ENCODE peak calls at places on chromosomes 3 and 15, in seven cellular contexts. One of them, this sample, is unnamed.
A peak's percentile ranks its signal among the peaks of the same experiment; 100 is the strongest.

GRCh38 chr15:53588773-53589172 is 170.7 kb downstream of the WDR72 start:
- DNase-seq in psoas muscle: no peak
- DNase-seq in effector memory CD4-positive, alpha-beta T cell: no peak
- DNase-seq in fibroblast of lung: peak; percentile 49
- DNase-seq in iPS DF 6.9: no peak
- DNase-seq in GM12878: no peak
- DNase-seq in stomach: no peak
- DNase-seq in this sample: no peak

GRCh38 chr3:30597131-30597768 is 9.2 kb upstream of the TGFBR2 start:
- DNase-seq in fibroblast of lung: peak; percentile 87
- DNase-seq in stomach: no peak
- DNase-seq in psoas muscle: no peak
- DNase-seq in GM12878: no peak
- DNase-seq in effector memory CD4-positive, alpha-beta T cell: no peak
- DNase-seq in iPS DF 6.9: no peak
- DNase-seq in this sample: no peak

GRCh38 chr3:44712455-44713075 is at the start of gene ZNF502:
- DNase-seq in fibroblast of lung: peak; percentile 93
- DNase-seq in iPS DF 6.9: peak; percentile 45
- DNase-seq in effector memory CD4-positive, alpha-beta T cell: peak; percentile 20
- DNase-seq in stomach: peak; percentile 85
- DNase-seq in GM12878: no peak
- DNase-seq in psoas muscle: peak; percentile 91
- DNase-seq in this sample: peak; percentile 86

GRCh38 chr3:37912052-37912733 is 50.5 kb downstream of the CTDSPL start:
- DNase-seq in fibroblast of lung: no peak
- DNase-seq in psoas muscle: no peak
- DNase-seq in stomach: no peak
- DNase-seq in iPS DF 6.9: no peak
- DNase-seq in GM12878: no peak
- DNase-seq in effector memory CD4-positive, alpha-beta T cell: no peak
- DNase-seq in this sample: no peak

GRCh38 chr3:129620828-129621605 is 14.5 kb upstream of the PLXND1 start:
- DNase-seq in effector memory CD4-positive, alpha-beta T cell: no peak
- DNase-seq in psoas muscle: no peak
- DNase-seq in stomach: no peak
- DNase-seq in fibroblast of lung: no peak
- DNase-seq in iPS DF 6.9: no peak
- DNase-seq in GM12878: no peak
- DNase-seq in this sample: no peak

GRCh38 chr3:66452247-66453040 is 48.4 kb downstream of the LRIG1 start:
- DNase-seq in stomach: no peak
- DNase-seq in GM12878: no peak
- DNase-seq in effector memory CD4-positive, alpha-beta T cell: no peak
- DNase-seq in fibroblast of lung: peak; percentile 41
- DNase-seq in iPS DF 6.9: no peak
- DNase-seq in psoas muscle: peak; percentile 38
- DNase-seq in this sample: peak; percentile 65

GRCh38 chr3:107368999-107369398 is 8.2 kb upstream of the CCDC54 start:
- DNase-seq in iPS DF 6.9: no peak
- DNase-seq in psoas muscle: no peak
- DNase-seq in stomach: no peak
- DNase-seq in fibroblast of lung: no peak
- DNase-seq in effector memory CD4-positive, alpha-beta T cell: no peak
- DNase-seq in GM12878: no peak
- DNase-seq in this sample: no peak

GRCh38 chr3:134527037-134527436 is 41.2 kb downstream of the CEP63 start:
- DNase-seq in GM12878: no peak
- DNase-seq in psoas muscle: no peak
- DNase-seq in fibroblast of lung: no peak
- DNase-seq in effector memory CD4-positive, alpha-beta T cell: no peak
- DNase-seq in stomach: no peak
- DNase-seq in iPS DF 6.9: peak; percentile 48
- DNase-seq in this sample: no peak

GRCh38 chr3:99753268-99753975 is 64.2 kb upstream of the CMSS1 start:
- DNase-seq in GM12878: peak; percentile 40
- DNase-seq in stomach: no peak
- DNase-seq in psoas muscle: no peak
- DNase-seq in effector memory CD4-positive, alpha-beta T cell: no peak
- DNase-seq in iPS DF 6.9: peak; percentile 31
- DNase-seq in fibroblast of lung: peak; percentile 91
- DNase-seq in this sample: no peak

GRCh38 chr3:60779637-60780036 is 471.6 kb downstream of the FHIT start:
- DNase-seq in psoas muscle: no peak
- DNase-seq in GM12878: no peak
- DNase-seq in iPS DF 6.9: no peak
- DNase-seq in fibroblast of lung: no peak
- DNase-seq in effector memory CD4-positive, alpha-beta T cell: no peak
- DNase-seq in stomach: no peak
- DNase-seq in this sample: no peak

GRCh38 chr3:183428140-183429023 is at the start of gene MCF2L2:
- DNase-seq in stomach: peak; percentile 54
- DNase-seq in effector memory CD4-positive, alpha-beta T cell: peak; percentile 59
- DNase-seq in fibroblast of lung: peak; percentile 41
- DNase-seq in iPS DF 6.9: no peak
- DNase-seq in GM12878: no peak
- DNase-seq in psoas muscle: peak; percentile 75
- DNase-seq in this sample: peak; percentile 27

GRCh38 chr15:28885630-28886430 is at the start of gene APBA2:
- DNase-seq in GM12878: no peak
- DNase-seq in fibroblast of lung: peak; percentile 48
- DNase-seq in effector memory CD4-positive, alpha-beta T cell: no peak
- DNase-seq in psoas muscle: no peak
- DNase-seq in stomach: no peak
- DNase-seq in iPS DF 6.9: no peak
- DNase-seq in this sample: no peak

GRCh38 chr3:181711325-181712135 is at the start of gene SOX2:
- DNase-seq in GM12878: no peak
- DNase-seq in iPS DF 6.9: no peak
- DNase-seq in psoas muscle: peak; percentile 56
- DNase-seq in fibroblast of lung: no peak
- DNase-seq in stomach: peak; percentile 92
- DNase-seq in effector memory CD4-positive, alpha-beta T cell: no peak
- DNase-seq in this sample: no peak

GRCh38 chr3:52221563-52222318 is 3.7 kb downstream of the TLR9 start:
- DNase-seq in GM12878: no peak
- DNase-seq in iPS DF 6.9: no peak
- DNase-seq in psoas muscle: peak; percentile 48
- DNase-seq in stomach: no peak
- DNase-seq in effector memory CD4-positive, alpha-beta T cell: peak; percentile 47
- DNase-seq in fibroblast of lung: no peak
- DNase-seq in this sample: no peak

GRCh38 chr3:186180891-186181471 is 72.1 kb upstream of the ETV5 start:
- DNase-seq in iPS DF 6.9: no peak
- DNase-seq in GM12878: no peak
- DNase-seq in effector memory CD4-positive, alpha-beta T cell: no peak
- DNase-seq in psoas muscle: no peak
- DNase-seq in fibroblast of lung: no peak
- DNase-seq in stomach: no peak
- DNase-seq in this sample: no peak

GRCh38 chr3:41274944-41275668 is 75.8 kb downstream of the CTNNB1 start:
- DNase-seq in GM12878: no peak
- DNase-seq in iPS DF 6.9: no peak
- DNase-seq in stomach: no peak
- DNase-seq in psoas muscle: no peak
- DNase-seq in effector memory CD4-positive, alpha-beta T cell: no peak
- DNase-seq in fibroblast of lung: peak; percentile 72
- DNase-seq in this sample: no peak

GRCh38 chr15:93929375-93930094 is 301.8 kb upstream of the MCTP2 start:
- DNase-seq in iPS DF 6.9: no peak
- DNase-seq in fibroblast of lung: peak; percentile 15
- DNase-seq in GM12878: no peak
- DNase-seq in stomach: no peak
- DNase-seq in effector memory CD4-positive, alpha-beta T cell: no peak
- DNase-seq in psoas muscle: peak; percentile 59
- DNase-seq in this sample: peak; percentile 70

GRCh38 chr3:24451461-24452099 is 43.1 kb downstream of the THRB start:
- DNase-seq in fibroblast of lung: peak; percentile 32
- DNase-seq in iPS DF 6.9: no peak
- DNase-seq in effector memory CD4-positive, alpha-beta T cell: no peak
- DNase-seq in GM12878: no peak
- DNase-seq in psoas muscle: no peak
- DNase-seq in stomach: no peak
- DNase-seq in this sample: no peak

GRCh38 chr3:49916686-49917085 is 12.9 kb downstream of the MON1A start:
- DNase-seq in psoas muscle: no peak
- DNase-seq in effector memory CD4-positive, alpha-beta T cell: no peak
- DNase-seq in fibroblast of lung: peak; percentile 34
- DNase-seq in stomach: no peak
- DNase-seq in iPS DF 6.9: no peak
- DNase-seq in GM12878: no peak
- DNase-seq in this sample: no peak

GRCh38 chr3:123272547-123272946 is 70.8 kb downstream of the SEC22A start:
- DNase-seq in stomach: no peak
- DNase-seq in psoas muscle: no peak
- DNase-seq in fibroblast of lung: peak; percentile 13
- DNase-seq in effector memory CD4-positive, alpha-beta T cell: no peak
- DNase-seq in GM12878: no peak
- DNase-seq in iPS DF 6.9: no peak
- DNase-seq in this sample: no peak

GRCh38 chr15:59373215-59373614 is 544 bp upstream of the MYO1E start:
- DNase-seq in GM12878: no peak
- DNase-seq in psoas muscle: no peak
- DNase-seq in stomach: no peak
- DNase-seq in iPS DF 6.9: no peak
- DNase-seq in effector memory CD4-positive, alpha-beta T cell: no peak
- DNase-seq in fibroblast of lung: no peak
- DNase-seq in this sample: no peak

DNA sequence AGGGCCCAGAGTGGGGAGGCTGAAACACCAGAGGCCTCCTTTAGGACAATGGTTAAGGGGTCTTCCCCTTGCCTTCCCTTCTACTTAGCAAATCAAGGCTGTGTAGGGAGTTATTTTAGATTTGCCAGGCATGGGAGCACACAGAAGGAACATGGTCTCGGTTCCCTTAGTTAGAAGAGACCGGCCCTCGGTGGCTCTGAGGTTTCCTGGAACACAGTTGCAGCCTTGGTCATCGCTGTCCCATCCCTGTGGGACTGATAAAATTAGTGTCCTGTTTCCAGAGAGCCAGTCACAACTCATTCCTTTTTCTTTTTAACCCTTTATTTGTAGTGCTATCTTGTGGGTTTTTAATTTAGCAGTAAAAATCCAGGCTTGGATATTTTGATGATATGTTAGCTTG is 81.4 kb downstream of the CRTC3 start:
- DNase-seq in GM12878: no peak
- DNase-seq in stomach: no peak
- DNase-seq in fibroblast of lung: no peak
- DNase-seq in psoas muscle: no peak
- DNase-seq in effector memory CD4-positive, alpha-beta T cell: no peak
- DNase-seq in iPS DF 6.9: no peak
- DNase-seq in this sample: no peak
- H3K27ac ChIP-seq in GM12878: no peak overlapping the region
- H3K27ac ChIP-seq in stomach: no peak overlapping the region
- H3K27ac ChIP-seq in fibroblast of lung: no peak overlapping the region
- H3K27ac ChIP-seq in psoas muscle: peak overlapping the region; percentile 41
- H3K27ac ChIP-seq in effector memory CD4-positive, alpha-beta T cell: no peak overlapping the region
- H3K27ac ChIP-seq in iPS DF 6.9: no peak overlapping the region
- H3K27ac ChIP-seq in this sample: peak overlapping the region; percentile 76

DNA sequence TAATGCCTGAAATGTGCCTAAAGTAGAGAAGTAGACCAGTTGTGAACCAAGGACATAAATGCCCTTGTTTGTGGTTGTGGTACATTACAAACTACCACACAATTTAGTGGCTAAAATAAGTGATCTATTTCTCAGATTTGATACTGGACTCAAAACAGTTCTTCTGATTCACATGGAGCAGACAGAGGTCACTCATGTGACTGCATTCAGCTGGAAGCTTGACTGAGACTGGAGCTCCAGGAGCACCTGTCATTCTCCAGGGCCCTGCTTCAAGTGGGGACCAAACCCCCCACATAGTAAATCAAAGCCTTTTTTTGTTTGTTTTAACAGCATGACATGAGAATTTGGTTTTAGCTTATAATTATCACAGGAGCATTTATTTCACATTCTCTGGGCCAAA is 301.2 kb downstream of the OXSM start:
- DNase-seq in stomach: no peak
- DNase-seq in psoas muscle: no peak
- DNase-seq in fibroblast of lung: no peak
- DNase-seq in GM12878: no peak
- DNase-seq in effector memory CD4-positive, alpha-beta T cell: no peak
- DNase-seq in iPS DF 6.9: no peak
- DNase-seq in this sample: no peak
- H3K9me3 ChIP-seq in stomach: peaks cover 33% of the 10 kb centered on the region
- H3K9me3 ChIP-seq in psoas muscle: no peaks in the 10 kb centered on the region
- H3K9me3 ChIP-seq in fibroblast of lung: no peaks in the 10 kb centered on the region
- H3K9me3 ChIP-seq in GM12878: no peaks in the 10 kb centered on the region
- H3K9me3 ChIP-seq in effector memory CD4-positive, alpha-beta T cell: peaks cover 6% of the 10 kb centered on the region
- H3K9me3 ChIP-seq in iPS DF 6.9: no peaks in the 10 kb centered on the region
- H3K9me3 ChIP-seq in this sample: peaks cover 7% of the 10 kb centered on the region

DNA sequence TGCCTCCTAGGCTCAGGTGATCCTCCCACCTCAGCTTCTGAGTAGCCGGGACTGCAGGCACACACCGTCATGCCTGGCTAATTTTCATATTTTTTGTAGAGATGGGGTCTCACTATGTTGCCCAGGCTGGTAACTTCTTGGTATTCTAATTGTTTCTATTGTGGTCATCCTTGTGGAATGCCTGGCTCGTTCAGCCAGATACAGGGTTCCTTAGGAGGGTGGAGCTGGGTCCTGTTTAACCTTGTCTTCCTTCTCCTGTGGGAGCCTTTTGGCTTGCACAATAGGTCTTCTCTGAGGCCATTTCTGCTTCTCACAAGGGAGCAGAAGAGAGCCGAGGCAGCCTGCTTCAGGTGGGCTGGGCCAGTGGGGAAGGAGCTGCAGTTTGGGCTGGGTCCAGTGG is 15.7 kb downstream of the PLEKHO2 start:
- DNase-seq in stomach: no peak
- DNase-seq in iPS DF 6.9: no peak
- DNase-seq in psoas muscle: no peak
- DNase-seq in fibroblast of lung: peak; percentile 76
- DNase-seq in effector memory CD4-positive, alpha-beta T cell: no peak
- DNase-seq in GM12878: no peak
- DNase-seq in this sample: no peak
- H3K36me3 ChIP-seq in stomach: peaks cover 41% of the 10 kb centered on the region
- H3K36me3 ChIP-seq in iPS DF 6.9: peaks cover 25% of the 10 kb centered on the region
- H3K36me3 ChIP-seq in psoas muscle: no peaks in the 10 kb centered on the region
- H3K36me3 ChIP-seq in fibroblast of lung: peaks cover 51% of the 10 kb centered on the region
- H3K36me3 ChIP-seq in effector memory CD4-positive, alpha-beta T cell: peaks cover 74% of the 10 kb centered on the region
- H3K36me3 ChIP-seq in GM12878: peaks cover 46% of the 10 kb centered on the region
- H3K36me3 ChIP-seq in this sample: peaks cover 27% of the 10 kb centered on the region

GRCh38 chr3:13401149-13401548 is 19.0 kb downstream of the NUP210 start:
- DNase-seq in psoas muscle: no peak
- DNase-seq in stomach: no peak
- DNase-seq in effector memory CD4-positive, alpha-beta T cell: no peak
- DNase-seq in GM12878: no peak
- DNase-seq in iPS DF 6.9: no peak
- DNase-seq in fibroblast of lung: no peak
- DNase-seq in this sample: no peak

GRCh38 chr3:13403818-13404216 is 16.3 kb downstream of the NUP210 start:
- DNase-seq in fibroblast of lung: no peak
- DNase-seq in stomach: no peak
- DNase-seq in iPS DF 6.9: no peak
- DNase-seq in effector memory CD4-positive, alpha-beta T cell: no peak
- DNase-seq in GM12878: no peak
- DNase-seq in psoas muscle: no peak
- DNase-seq in this sample: no peak

GRCh38 chr3:13404625-13405452 is 15.3 kb downstream of the NUP210 start:
- DNase-seq in psoas muscle: no peak
- DNase-seq in effector memory CD4-positive, alpha-beta T cell: no peak
- DNase-seq in stomach: no peak
- DNase-seq in iPS DF 6.9: no peak
- DNase-seq in GM12878: no peak
- DNase-seq in fibroblast of lung: no peak
- DNase-seq in this sample: no peak

GRCh38 chr3:13405614-13406013 is 14.5 kb downstream of the NUP210 start:
- DNase-seq in effector memory CD4-positive, alpha-beta T cell: no peak
- DNase-seq in GM12878: no peak
- DNase-seq in fibroblast of lung: no peak
- DNase-seq in stomach: no peak
- DNase-seq in iPS DF 6.9: no peak
- DNase-seq in psoas muscle: no peak
- DNase-seq in this sample: no peak

GRCh38 chr3:13403213-13403817 is 16.8 kb downstream of the NUP210 start:
- DNase-seq in stomach: no peak
- DNase-seq in GM12878: no peak
- DNase-seq in psoas muscle: no peak
- DNase-seq in effector memory CD4-positive, alpha-beta T cell: no peak
- DNase-seq in fibroblast of lung: no peak
- DNase-seq in iPS DF 6.9: no peak
- DNase-seq in this sample: no peak
- H3K27ac ChIP-seq in stomach: no peak overlapping the region
- H3K27ac ChIP-seq in GM12878: no peak overlapping the region
- H3K27ac ChIP-seq in psoas muscle: no peak overlapping the region
- H3K27ac ChIP-seq in effector memory CD4-positive, alpha-beta T cell: no peak overlapping the region
- H3K27ac ChIP-seq in fibroblast of lung: no peak overlapping the region
- H3K27ac ChIP-seq in iPS DF 6.9: no peak overlapping the region
- H3K27ac ChIP-seq in this sample: no peak overlapping the region